ENCODE peak calls at places on chromosomes 2 and 18, in five cellular contexts. E, C, J, Y and T are unnamed samples.

GRCh38 chr2:145036421-145036901 is 516.5 kb upstream of the ZEB2 start:
- DNase-seq in E (no peak), C (peak), J (no peak), Y (no peak), T (no peak)

GRCh38 chr2:35343135-35343534 is 1012.4 kb upstream of the CRIM1 start:
- DNase-seq in E (no peak), C (no peak), J (peak), Y (no peak), T (no peak)

GRCh38 chr2:20576598-20577115 is 74.2 kb downstream of the HS1BP3 start:
- DNase-seq in E (no peak), C (peak), J (peak), Y (no peak), T (peak)

GRCh38 chr2:231917280-231918088 is 8.7 kb downstream of the NPPC start:
- DNase-seq in E (no peak), C (no peak), J (no peak), Y (no peak), T (no peak)

GRCh38 chr2:219086215-219086614 is 25.5 kb upstream of the IHH start:
- DNase-seq in E (no peak), C (no peak), J (no peak), Y (no peak), T (no peak)

GRCh38 chr2:108193251-108193650 is 46.5 kb upstream of the SULT1C3 start:
- DNase-seq in E (no peak), C (peak), J (no peak), Y (no peak), T (no peak)

GRCh38 chr2:9335322-9335754 is 88.0 kb downstream of the ITGB1BP1 start:
- DNase-seq in E (no peak), C (no peak), J (peak), Y (no peak), T (no peak)

GRCh38 chr2:143717053-143717452 is 587.8 kb downstream of the ARHGAP15 start:
- DNase-seq in E (no peak), C (peak), J (no peak), Y (no peak), T (no peak)

GRCh38 chr18:26821181-26821580 is 44.3 kb downstream of the AQP4 start:
- DNase-seq in E (no peak), C (no peak), J (no peak), Y (no peak), T (no peak)

GRCh38 chr2:104769096-104769495 is 84.8 kb upstream of the POU3F3 start:
- DNase-seq in E (no peak), C (peak), J (no peak), Y (peak), T (no peak)

GRCh38 chr2:84816426-84817026 is 64.4 kb downstream of the TRABD2A start:
- DNase-seq in E (no peak), C (no peak), J (no peak), Y (no peak), T (no peak)

GRCh38 chr2:187644991-187645390 is 90.8 kb upstream of the TFPI start:
- DNase-seq in E (no peak), C (peak), J (no peak), Y (no peak), T (no peak)

GRCh38 chr2:65589667-65590066 is 157.3 kb upstream of the SPRED2 start:
- DNase-seq in E (no peak), C (no peak), J (no peak), Y (no peak), T (no peak)

GRCh38 chr2:22143840-22144239 is 1020.1 kb downstream of the TDRD15 start:
- DNase-seq in E (no peak), C (no peak), J (no peak), Y (no peak), T (no peak)

GRCh38 chr18:35378206-35378795 is 1.2 kb upstream of the ZNF396 start:
- DNase-seq in E (no peak), C (peak), J (no peak), Y (no peak), T (no peak)

GRCh38 chr2:189178007-189178406 is 1.6 kb downstream of the COL5A2 start:
- DNase-seq in E (no peak), C (peak), J (no peak), Y (peak), T (no peak)

GRCh38 chr2:222690564-222691200 is 19.2 kb downstream of the MOGAT1 start:
- DNase-seq in E (peak), C (peak), J (peak), Y (peak), T (peak)

GRCh38 chr2:74834806-74835755 is 1.2 kb downstream of the HK2 start:
- DNase-seq in E (peak), C (peak), J (peak), Y (no peak), T (no peak)

GRCh38 chr2:95022309-95023221 is 2.9 kb upstream of the MAL start:
- DNase-seq in E (peak), C (peak), J (peak), Y (no peak), T (no peak)

GRCh38 chr2:170145675-170146432 is 32.1 kb upstream of the MYO3B start:
- DNase-seq in E (no peak), C (no peak), J (no peak), Y (no peak), T (peak)

GRCh38 chr2:73981081-73981968 is 3.4 kb upstream of the TET3 start:
- DNase-seq in E (no peak), C (peak), J (peak), Y (no peak), T (no peak)

GRCh38 chr2:20229322-20230201 is 4.6 kb upstream of the SDC1 start:
- DNase-seq in E (no peak), C (no peak), J (no peak), Y (no peak), T (no peak)